ENCODE peak calls at places on chromosomes 5 and 9, in ten cellular contexts. One of them, this sample, is unnamed.

GRCh38 chr5:76341935-76342334 is 61.1 kb upstream of the IQGAP2 start:
- DNase-seq in HS-27A: no peak
- DNase-seq in A673: no peak
- DNase-seq in BE2C: no peak
- DNase-seq in HTR-8/SVneo: no peak
- DNase-seq in hepatocyte: no peak
- DNase-seq in IMR-90: no peak
- DNase-seq in activated CD4-positive, alpha-beta memory T cell treated with anti-CD3 and anti-CD28 coated beads for 36 hours: no peak
- DNase-seq in GM18507: no peak
- DNase-seq in HEK293T: no peak
- DNase-seq in this sample: no peak

GRCh38 chr9:7342229-7342628 is 457.3 kb downstream of the DMAC1 start:
- DNase-seq in BE2C: no peak
- DNase-seq in HEK293T: no peak
- DNase-seq in activated CD4-positive, alpha-beta memory T cell treated with anti-CD3 and anti-CD28 coated beads for 36 hours: no peak
- DNase-seq in HTR-8/SVneo: no peak
- DNase-seq in IMR-90: no peak
- DNase-seq in hepatocyte: no peak
- DNase-seq in GM18507: no peak
- DNase-seq in HS-27A: no peak
- DNase-seq in A673: no peak
- DNase-seq in this sample: no peak

GRCh38 chr5:75091597-75091996 is 39.2 kb upstream of the GCNT4 start:
- DNase-seq in HTR-8/SVneo: no peak
- DNase-seq in HS-27A: no peak
- DNase-seq in activated CD4-positive, alpha-beta memory T cell treated with anti-CD3 and anti-CD28 coated beads for 36 hours: no peak
- DNase-seq in A673: no peak
- DNase-seq in GM18507: no peak
- DNase-seq in hepatocyte: no peak
- DNase-seq in IMR-90: no peak
- DNase-seq in HEK293T: no peak
- DNase-seq in BE2C: no peak
- DNase-seq in this sample: no peak

GRCh38 chr9:132166599-132166998 is 4.7 kb downstream of the NTNG2 start:
- DNase-seq in HTR-8/SVneo: no peak
- DNase-seq in activated CD4-positive, alpha-beta memory T cell treated with anti-CD3 and anti-CD28 coated beads for 36 hours: peak; percentile 45
- DNase-seq in HEK293T: no peak
- DNase-seq in IMR-90: no peak
- DNase-seq in BE2C: no peak
- DNase-seq in GM18507: no peak
- DNase-seq in hepatocyte: peak; percentile 32
- DNase-seq in HS-27A: no peak
- DNase-seq in A673: no peak
- DNase-seq in this sample: peak; percentile 13

GRCh38 chr9:126211441-126212074 is 115.1 kb upstream of the MVB12B start:
- DNase-seq in GM18507: no peak
- DNase-seq in HS-27A: no peak
- DNase-seq in hepatocyte: no peak
- DNase-seq in HTR-8/SVneo: no peak
- DNase-seq in activated CD4-positive, alpha-beta memory T cell treated with anti-CD3 and anti-CD28 coated beads for 36 hours: no peak
- DNase-seq in IMR-90: no peak
- DNase-seq in A673: no peak
- DNase-seq in BE2C: no peak
- DNase-seq in HEK293T: no peak
- DNase-seq in this sample: no peak

GRCh38 chr5:172696171-172696849 is 55.2 kb downstream of the NEURL1B start:
- DNase-seq in IMR-90: no peak
- DNase-seq in HEK293T: no peak
- DNase-seq in GM18507: no peak
- DNase-seq in HS-27A: no peak
- DNase-seq in BE2C: no peak
- DNase-seq in hepatocyte: no peak
- DNase-seq in activated CD4-positive, alpha-beta memory T cell treated with anti-CD3 and anti-CD28 coated beads for 36 hours: no peak
- DNase-seq in A673: no peak
- DNase-seq in HTR-8/SVneo: no peak
- DNase-seq in this sample: no peak

GRCh38 chr5:133396187-133396621 is 216.1 kb downstream of the FSTL4 start:
- DNase-seq in HTR-8/SVneo: no peak
- DNase-seq in A673: peak; percentile 40
- DNase-seq in BE2C: no peak
- DNase-seq in activated CD4-positive, alpha-beta memory T cell treated with anti-CD3 and anti-CD28 coated beads for 36 hours: no peak
- DNase-seq in HS-27A: no peak
- DNase-seq in hepatocyte: no peak
- DNase-seq in IMR-90: no peak
- DNase-seq in GM18507: no peak
- DNase-seq in HEK293T: no peak
- DNase-seq in this sample: no peak

GRCh38 chr5:153753645-153754432 is 263.4 kb downstream of the GRIA1 start:
- DNase-seq in IMR-90: no peak
- DNase-seq in HEK293T: no peak
- DNase-seq in hepatocyte: peak; percentile 11
- DNase-seq in BE2C: no peak
- DNase-seq in GM18507: no peak
- DNase-seq in A673: no peak
- DNase-seq in HTR-8/SVneo: no peak
- DNase-seq in HS-27A: no peak
- DNase-seq in activated CD4-positive, alpha-beta memory T cell treated with anti-CD3 and anti-CD28 coated beads for 36 hours: no peak
- DNase-seq in this sample: no peak

GRCh38 chr5:5158472-5158895 is 18.4 kb downstream of the ADAMTS16 start:
- DNase-seq in HS-27A: no peak
- DNase-seq in HEK293T: no peak
- DNase-seq in GM18507: no peak
- DNase-seq in hepatocyte: no peak
- DNase-seq in HTR-8/SVneo: no peak
- DNase-seq in BE2C: no peak
- DNase-seq in IMR-90: no peak
- DNase-seq in A673: no peak
- DNase-seq in activated CD4-positive, alpha-beta memory T cell treated with anti-CD3 and anti-CD28 coated beads for 36 hours: no peak
- DNase-seq in this sample: no peak

GRCh38 chr5:144951001-144951400 is 780.3 kb downstream of the KCTD16 start:
- DNase-seq in IMR-90: no peak
- DNase-seq in hepatocyte: no peak
- DNase-seq in GM18507: no peak
- DNase-seq in BE2C: no peak
- DNase-seq in HS-27A: no peak
- DNase-seq in A673: no peak
- DNase-seq in activated CD4-positive, alpha-beta memory T cell treated with anti-CD3 and anti-CD28 coated beads for 36 hours: no peak
- DNase-seq in HTR-8/SVneo: no peak
- DNase-seq in HEK293T: no peak
- DNase-seq in this sample: no peak

This sample was measured in NCI-H774.